ENCODE peak calls at places on chromosomes 4 and X, in nine cellular contexts. I is upper lobe of left lung, J is fibroblast of pulmonary artery, N is cardiac fibroblast, G is uterus, L is MM.1S, Z is skeletal muscle cell, D is adipocyte, O is HL-60. E is an unnamed sample.

GRCh38 chrX:154384284-154384892 is 5.3 kb downstream of the EMD start:
- DNase-seq in J (peak; percentile 44), L (no peak), N (peak; percentile 43), Z (no peak), O (no peak), D (no peak), I (no peak), G (peak; percentile 41), E (no peak)

GRCh38 chrX:1486749-1487361 is 34.1 kb upstream of the ASMTL start:
- DNase-seq in D (no peak), Z (no peak), L (no peak), N (peak; percentile 12), O (no peak), G (peak; percentile 36), J (no peak), I (peak; percentile 66), E (no peak)

GRCh38 chrX:17527135-17527701 is 152.2 kb downstream of the NHS start:
- DNase-seq in L (no peak), I (no peak), Z (no peak), G (no peak), O (peak; percentile 80), D (no peak), N (peak; percentile 24), J (peak; percentile 16), E (no peak)

GRCh38 chr4:188714907-188715306 is 575.7 kb downstream of the TRIML1 start:
- DNase-seq in L (no peak), G (no peak), N (peak; percentile 8), J (peak; percentile 2), Z (peak; percentile 78), I (no peak), O (no peak), D (peak; percentile 76), E (no peak)

GRCh38 chr4:122045533-122045932 is 93.7 kb upstream of the TRPC3 start:
- DNase-seq in I (no peak), N (peak; percentile 88), O (peak; percentile 10), J (peak; percentile 85), L (no peak), G (no peak), Z (peak; percentile 87), D (peak; percentile 85), E (peak; percentile 83)

GRCh38 chrX:4179031-4179430 is 465.6 kb upstream of the PRKX start:
- DNase-seq in D (no peak), N (no peak), J (no peak), G (no peak), I (no peak), Z (no peak), O (no peak), L (no peak), E (no peak)

GRCh38 chr4:138056541-138056940 is 185.6 kb downstream of the SLC7A11 start:
- DNase-seq in J (no peak), O (no peak), N (no peak), D (no peak), I (no peak), L (no peak), Z (no peak), G (no peak), E (no peak)

GRCh38 chr4:23730998-23731397 is 158.8 kb downstream of the PPARGC1A start:
- DNase-seq in Z (no peak), L (no peak), G (no peak), D (no peak), O (no peak), I (no peak), J (no peak), N (no peak), E (no peak)

GRCh38 chrX:40085086-40085551 is 12.6 kb downstream of the BCOR start:
- DNase-seq in G (no peak), I (no peak), N (peak; percentile 89), Z (no peak), J (peak; percentile 89), D (peak; percentile 81), O (no peak), L (no peak), E (peak; percentile 91)

GRCh38 chr4:89929425-89930272 is 35.0 kb downstream of the MMRN1 start:
- DNase-seq in Z (no peak), N (no peak), J (peak; percentile 4), L (peak; percentile 78), O (no peak), G (no peak), I (no peak), D (no peak), E (no peak)

GRCh38 chr4:181848357-181848756 is 394.8 kb upstream of the TENM3 start:
- DNase-seq in O (no peak), N (no peak), Z (no peak), J (no peak), L (no peak), D (no peak), I (no peak), G (no peak), E (no peak)

GRCh38 chrX:46168254-46168653 is 377.0 kb downstream of the ZNF674 start:
- DNase-seq in G (no peak), D (no peak), N (no peak), Z (no peak), I (no peak), J (no peak), O (no peak), L (no peak), E (peak; percentile 51)

GRCh38 chrX:45601052-45601451 is 400.4 kb upstream of the DIPK2B start:
- DNase-seq in Z (no peak), N (no peak), O (no peak), L (no peak), J (no peak), I (no peak), G (no peak), D (no peak), E (no peak)

GRCh38 chrX:126165721-126166401 is at the start of gene DCAF12L2:
- DNase-seq in O (no peak), N (peak; percentile 1), D (peak; percentile 0), Z (no peak), J (no peak), G (no peak), L (no peak), I (peak; percentile 65), E (no peak)

GRCh38 chrX:149506349-149506748 is 1.2 kb upstream of the IDS start:
- DNase-seq in J (no peak), N (no peak), L (no peak), G (no peak), Z (no peak), O (no peak), D (no peak), I (no peak), E (no peak)

GRCh38 chrX:8629871-8630270 is 102.1 kb downstream of the ANOS1 start:
- DNase-seq in O (no peak), D (peak; percentile 1), Z (no peak), G (no peak), J (peak; percentile 30), I (no peak), L (no peak), N (peak; percentile 22), E (no peak)

GRCh38 chr4:161320377-161320776 is 843.4 kb downstream of the FSTL5 start:
- DNase-seq in L (peak; percentile 45), O (peak; percentile 44), N (no peak), J (peak; percentile 0), I (no peak), D (peak; percentile 6), Z (no peak), G (no peak), E (no peak)

GRCh38 chr4:169008478-169008877 is 1.6 kb downstream of the CBR4 start:
- DNase-seq in Z (no peak), L (no peak), D (no peak), I (no peak), N (no peak), O (no peak), J (no peak), G (no peak), E (no peak)

GRCh38 chr4:12446237-12446636 is 1017.5 kb upstream of the HS3ST1 start:
- DNase-seq in N (peak; percentile 36), D (no peak), G (no peak), L (no peak), I (no peak), O (no peak), J (peak; percentile 18), Z (no peak), E (no peak)
- H3K4me3 ChIP-seq in N (no peak overlapping the region), D (no peak overlapping the region), G (no peak overlapping the region), L (no peak overlapping the region), I (no peak overlapping the region), O (no peak overlapping the region), J (no peak overlapping the region), Z (no peak overlapping the region), E (no peak overlapping the region)

GRCh38 chr4:16157609-16158503 is 68.4 kb downstream of the TAPT1 start:
- DNase-seq in G (no peak), L (no peak), D (peak; percentile 38), J (peak; percentile 7), Z (no peak), O (no peak), N (peak; percentile 12), I (no peak), E (peak; percentile 39)
- H3K4me3 ChIP-seq in G (no peak overlapping the region), L (no peak overlapping the region), D (no peak overlapping the region), J (no peak overlapping the region), Z (no peak overlapping the region), O (no peak overlapping the region), N (no peak overlapping the region), I (no peak overlapping the region), E (no peak overlapping the region)

GRCh38 chr4:26731342-26731741 is 129.3 kb upstream of the STIM2 start:
- DNase-seq in J (no peak), Z (no peak), G (no peak), I (no peak), L (no peak), N (no peak), O (no peak), D (peak; percentile 6), E (no peak)
- H3K4me3 ChIP-seq in J (no peak overlapping the region), Z (no peak overlapping the region), G (no peak overlapping the region), I (no peak overlapping the region), L (no peak overlapping the region), N (no peak overlapping the region), O (no peak overlapping the region), D (no peak overlapping the region), E (no peak overlapping the region)

DNA sequence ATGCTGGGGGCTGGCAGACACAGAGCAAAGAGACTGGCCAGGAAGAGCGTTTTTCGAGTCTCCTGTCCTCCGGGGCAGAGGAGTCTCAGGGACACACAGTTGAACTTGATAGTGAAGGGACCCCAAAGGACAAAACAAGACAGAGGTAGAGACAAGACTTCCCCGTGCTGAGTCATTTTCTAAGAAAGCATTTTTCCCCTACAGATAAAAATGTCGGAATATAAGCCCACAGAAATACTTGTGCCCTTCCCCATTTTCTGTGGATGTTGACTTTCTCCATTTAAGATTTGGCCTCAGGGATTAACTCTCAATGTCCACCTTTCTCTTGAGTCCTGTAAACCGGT is 523 bp upstream of the BTK start:
- DNase-seq in J (no peak), D (no peak), I (no peak), G (no peak), L (no peak), O (no peak), Z (no peak), N (no peak), E (no peak)
- H3K4me3 ChIP-seq in J (no peak overlapping the region), D (no peak overlapping the region), I (no peak overlapping the region), G (no peak overlapping the region), L (peak overlapping the region; percentile 25), O (no peak overlapping the region), Z (no peak overlapping the region), N (no peak overlapping the region), E (no peak overlapping the region)

GRCh38 chr4:2259541-2260267 is 2.2 kb downstream of the MXD4 start:
- DNase-seq in I (peak; percentile 68), O (no peak), Z (no peak), N (no peak), L (no peak), G (peak; percentile 15), J (no peak), D (no peak), E (no peak)
- H3K4me3 ChIP-seq in I (peak overlapping the region; percentile 98), O (no peak overlapping the region), Z (peak overlapping the region; percentile 87), N (peak overlapping the region; percentile 94), L (no peak overlapping the region), G (peak overlapping the region; percentile 91), J (peak overlapping the region; percentile 89), D (peak overlapping the region; percentile 88), E (peak overlapping the region; percentile 82)